ENCODE peak calls at places on chromosomes 7 and 10, in nine cellular contexts. S, W, N, V, Q, R, P, G and O are unnamed samples.

GRCh38 chr10:71259815-71260501 is 47.6 kb downstream of the UNC5B start:
- DNase-seq in S (no peak), W (no peak), N (no peak), V (no peak), Q (no peak), R (no peak), P (no peak), G (no peak), O (no peak)

GRCh38 chr10:110495731-110496552 is 1.8 kb upstream of the DUSP5 start:
- DNase-seq in S (peak; percentile 71), W (no peak), N (peak; percentile 36), V (peak; percentile 33), Q (no peak), R (peak; percentile 70), P (peak; percentile 38), G (no peak), O (no peak)

GRCh38 chr7:75591467-75591866 is 99.3 kb downstream of the SPDYE5 start:
- DNase-seq in S (no peak), W (no peak), N (no peak), V (no peak), Q (no peak), R (no peak), P (no peak), G (no peak), O (no peak)

GRCh38 chr10:122531261-122531660 is 29.3 kb upstream of the DMBT1 start:
- DNase-seq in S (no peak), W (no peak), N (no peak), V (no peak), Q (no peak), R (no peak), P (no peak), G (no peak), O (no peak)

GRCh38 chr7:1584700-1585099 is 14.9 kb upstream of the PSMG3 start:
- DNase-seq in S (no peak), W (no peak), N (no peak), V (no peak), Q (no peak), R (no peak), P (no peak), G (no peak), O (no peak)

GRCh38 chr7:106583133-106583532 is 77.8 kb downstream of the CCDC71L start:
- DNase-seq in S (no peak), W (no peak), N (no peak), V (no peak), Q (no peak), R (no peak), P (no peak), G (no peak), O (no peak)

GRCh38 chr10:44902838-44903545 is 8.1 kb upstream of the TMEM72 start:
- DNase-seq in S (no peak), W (no peak), N (no peak), V (no peak), Q (no peak), R (no peak), P (peak; percentile 84), G (peak; percentile 66), O (no peak)

GRCh38 chr10:45591262-45591661 is 81.3 kb downstream of the ZFAND4 start:
- DNase-seq in S (no peak), W (no peak), N (no peak), V (no peak), Q (no peak), R (no peak), P (no peak), G (no peak), O (no peak)

GRCh38 chr7:145875267-145875666 is 241.3 kb upstream of the CNTNAP2 start:
- DNase-seq in S (no peak), W (no peak), N (no peak), V (no peak), Q (no peak), R (no peak), P (no peak), G (no peak), O (no peak)

GRCh38 chr10:30017576-30017975 is 41.8 kb downstream of the JCAD start:
- DNase-seq in S (no peak), W (no peak), N (no peak), V (no peak), Q (no peak), R (no peak), P (no peak), G (no peak), O (no peak)

GRCh38 chr10:45545150-45545549 is 127.4 kb downstream of the ZFAND4 start:
- DNase-seq in S (no peak), W (no peak), N (no peak), V (no peak), Q (no peak), R (no peak), P (no peak), G (no peak), O (no peak)

GRCh38 chr10:88253622-88254021 is 329.5 kb downstream of the RNLS start:
- DNase-seq in S (no peak), W (no peak), N (no peak), V (no peak), Q (no peak), R (no peak), P (no peak), G (no peak), O (no peak)

GRCh38 chr7:87853237-87853864 is 22.8 kb downstream of the SLC25A40 start:
- DNase-seq in S (no peak), W (no peak), N (no peak), V (no peak), Q (no peak), R (no peak), P (no peak), G (no peak), O (no peak)

GRCh38 chr10:125448596-125448995 is 234.4 kb downstream of the TEX36 start:
- DNase-seq in S (no peak), W (no peak), N (no peak), V (no peak), Q (no peak), R (peak; percentile 48), P (peak; percentile 41), G (no peak), O (no peak)

GRCh38 chr7:22932896-22933295 is 81.0 kb downstream of the HYCC1 start:
- DNase-seq in S (no peak), W (no peak), N (no peak), V (no peak), Q (no peak), R (no peak), P (no peak), G (no peak), O (no peak)

GRCh38 chr7:81584667-81585066 is 185.2 kb downstream of the HGF start:
- DNase-seq in S (no peak), W (no peak), N (no peak), V (no peak), Q (no peak), R (no peak), P (no peak), G (no peak), O (no peak)

GRCh38 chr10:47360419-47361040 is 12.4 kb downstream of the RBP3 start:
- DNase-seq in S (no peak), W (no peak), N (no peak), V (no peak), Q (no peak), R (no peak), P (no peak), G (no peak), O (no peak)

GRCh38 chr10:79229081-79229541 is 118.2 kb upstream of the PPIF start:
- DNase-seq in S (no peak), W (no peak), N (no peak), V (no peak), Q (no peak), R (no peak), P (no peak), G (peak; percentile 59), O (peak; percentile 60)

GRCh38 chr10:68096913-68097509 is 12.3 kb upstream of the MYPN start:
- DNase-seq in S (no peak), W (no peak), N (peak; percentile 96), V (no peak), Q (no peak), R (no peak), P (no peak), G (no peak), O (peak; percentile 1)

GRCh38 chr7:55280031-55280454 is 85.1 kb upstream of the LANCL2 start:
- DNase-seq in S (peak; percentile 70), W (peak; percentile 27), N (peak; percentile 45), V (peak; percentile 27), Q (peak; percentile 35), R (no peak), P (peak; percentile 71), G (peak; percentile 72), O (peak; percentile 70)

GRCh38 chr10:79483948-79484347 is 28.4 kb upstream of the EIF5AL1 start:
- DNase-seq in S (peak; percentile 23), W (no peak), N (no peak), V (no peak), Q (no peak), R (no peak), P (no peak), G (no peak), O (no peak)

GRCh38 chr10:36608866-36609265 is 516.5 kb upstream of the ANKRD30A start:
- DNase-seq in S (no peak), W (no peak), N (no peak), V (no peak), Q (no peak), R (no peak), P (no peak), G (no peak), O (no peak)

GRCh38 chr10:103767756-103768155 is 87.6 kb downstream of the SH3PXD2A start:
- DNase-seq in S (no peak), W (no peak), N (no peak), V (no peak), Q (no peak), R (no peak), P (no peak), G (no peak), O (no peak)

GRCh38 chr10:79323602-79324001 is 23.7 kb upstream of the PPIF start:
- DNase-seq in S (no peak), W (no peak), N (no peak), V (no peak), Q (no peak), R (no peak), P (no peak), G (no peak), O (no peak)

GRCh38 chr7:151987748-151988529 is 31.7 kb downstream of the GALNTL5 start:
- DNase-seq in S (no peak), W (no peak), N (no peak), V (no peak), Q (no peak), R (peak; percentile 66), P (no peak), G (no peak), O (no peak)

GRCh38 chr10:5583525-5584175 is 58.9 kb downstream of the CALML3 start:
- DNase-seq in S (no peak), W (peak; percentile 91), N (no peak), V (no peak), Q (no peak), R (no peak), P (peak; percentile 57), G (peak; percentile 92), O (peak; percentile 90)